ENCODE peak calls at places on chromosomes 11 and 22, in four cellular contexts. N is K562, V is GM12878, C is HepG2. Z is an unnamed sample.
A peak's percentile ranks its signal among the peaks of the same experiment; 100 is the strongest.

GRCh38 chr22:27391092-27391770 is 410.3 kb downstream of the MN1 start:
- DNase-seq in N (no peak), V (no peak), C (no peak), Z (no peak)

GRCh38 chr11:11931461-11932055 is 76.9 kb downstream of the DKK3 start:
- DNase-seq in N (peak; percentile 32), V (no peak), C (peak; percentile 62), Z (peak; percentile 47)

GRCh38 chr22:21582801-21583740 is 15.6 kb downstream of the UBE2L3 start:
- DNase-seq in N (no peak), V (no peak), C (no peak), Z (no peak)

GRCh38 chr22:25488244-25489020 is 76.0 kb upstream of the GRK3 start:
- DNase-seq in N (no peak), V (peak; percentile 26), C (peak; percentile 52), Z (peak; percentile 25)

GRCh38 chr22:45318558-45319318 is 9.0 kb downstream of the FAM118A start:
- DNase-seq in N (no peak), V (peak; percentile 46), C (no peak), Z (no peak)

GRCh38 chr11:12815150-12815523 is 140.9 kb downstream of the TEAD1 start:
- DNase-seq in N (no peak), V (no peak), C (no peak), Z (no peak)

GRCh38 chr11:84541711-84542340 is 1085.3 kb downstream of the DLG2 start:
- DNase-seq in N (no peak), V (no peak), C (no peak), Z (no peak)

GRCh38 chr11:67648796-67649613 is 1.5 kb downstream of the ACY3 start:
- DNase-seq in N (no peak), V (peak; percentile 57), C (no peak), Z (no peak)

GRCh38 chr11:18761144-18761543 is 30.5 kb downstream of the PTPN5 start:
- DNase-seq in N (no peak), V (no peak), C (no peak), Z (no peak)

GRCh38 chr11:19565639-19566038 is 147.0 kb upstream of the NAV2 start:
- DNase-seq in N (no peak), V (no peak), C (no peak), Z (no peak)

GRCh38 chr22:43446881-43447280 is 35.1 kb downstream of the MPPED1 start:
- DNase-seq in N (no peak), V (no peak), C (no peak), Z (no peak)

GRCh38 chr11:19939415-19939929 is 220.8 kb downstream of the DBX1 start:
- DNase-seq in N (no peak), V (no peak), C (no peak), Z (no peak)

GRCh38 chr11:5384335-5384734 is 723 bp downstream of the OR51M1 start:
- DNase-seq in N (no peak), V (no peak), C (no peak), Z (no peak)

GRCh38 chr11:94519478-94520084 is 7.3 kb downstream of the C11orf97 start:
- DNase-seq in N (peak; percentile 13), V (no peak), C (no peak), Z (peak; percentile 38)

GRCh38 chr11:117315285-117316196 is 515 bp downstream of the BACE1 start:
- DNase-seq in N (no peak), V (no peak), C (no peak), Z (no peak)

GRCh38 chr22:47047321-47048122 is 285.1 kb downstream of the TBC1D22A start:
- DNase-seq in N (no peak), V (no peak), C (no peak), Z (no peak)

GRCh38 chr11:18010271-18010670 is 2.6 kb downstream of the SERGEF start:
- DNase-seq in N (no peak), V (no peak), C (no peak), Z (no peak)

GRCh38 chr22:33832558-33833151 is 87.6 kb downstream of the LARGE1 start:
- DNase-seq in N (no peak), V (no peak), C (no peak), Z (no peak)

GRCh38 chr11:70759846-70760245 is 361.5 kb downstream of the CTTN start:
- DNase-seq in N (no peak), V (no peak), C (no peak), Z (no peak)
- TF ChIP-seq NFIC in N (no peak), V (no peak), C (no peak), Z (no peak)

GRCh38 chr11:15114501-15115475 is at the start of gene INSC:
- DNase-seq in N (no peak), V (no peak), C (no peak), Z (peak; percentile 85)
- H2AFZ ChIP-seq in N (no peak within 1 kb of the TSS), V (no peak within 1 kb of the TSS), C (no peak within 1 kb of the TSS), Z (no peak within 1 kb of the TSS)

GRCh38 chr11:69639843-69640242 is 1.1 kb upstream of the CCND1 start:
- DNase-seq in N (no peak), V (no peak), C (no peak), Z (no peak)

GRCh38 chr11:69641681-69642548 is 959 bp downstream of the CCND1 start:
- DNase-seq in N (peak; percentile 40), V (no peak), C (no peak), Z (peak; percentile 51)

GRCh38 chr11:69638941-69639681 is 1.8 kb upstream of the CCND1 start:
- DNase-seq in N (peak; percentile 76), V (no peak), C (peak; percentile 90), Z (peak; percentile 93)

GRCh38 chr11:69640995-69641581 is at the start of gene CCND1:
- DNase-seq in N (peak; percentile 48), V (no peak), C (peak; percentile 95), Z (peak; percentile 89)

GRCh38 chr11:69640260-69640994 is 529 bp upstream of the CCND1 start:
- DNase-seq in N (no peak), V (no peak), C (no peak), Z (no peak)
- TF ChIP-seq CTCF in N (no peak), V (no peak), C (no peak), Z (no peak)

GRCh38 chr11:6757373-6757967 is 14.3 kb downstream of the OR2AG2 start:
- DNase-seq in N (peak; percentile 28), V (no peak), C (peak; percentile 44), Z (peak; percentile 27)
- TF ChIP-seq NFIC in N (no peak), V (no peak), C (no peak), Z (no peak)

GRCh38 chr11:121249039-121249663 is 43.4 kb upstream of the SC5D start:
- DNase-seq in N (peak; percentile 23), V (no peak), C (peak; percentile 23), Z (peak; percentile 64)
- H2AFZ ChIP-seq in N (no peak overlapping the region), V (no peak overlapping the region), C (no peak overlapping the region), Z (no peak overlapping the region)